ENCODE peak calls at places on chromosomes 4 and X, in nine cellular contexts. O is T-helper 17 cell, E is BJ, A is GM04503, L is Right ventricle myocardium superior, V is pons, D is HTR-8/SVneo, J is iPS-NIHi11, C is NCI-H1105 treated with DMSO at 0.1 percent for 48 hours. R is an unnamed sample.

GRCh38 chr4:183249854-183250253 is 70.2 kb downstream of the CLDN22 start:
- DNase-seq in O (no peak), E (no peak), A (no peak), L (no peak), V (peak; percentile 60), D (no peak), J (peak; percentile 26), C (peak; percentile 38), R (peak; percentile 66)

GRCh38 chrX:107675365-107675654 is 47.0 kb downstream of the PRPS1 start:
- DNase-seq in O (no peak), E (no peak), A (no peak), L (no peak), V (no peak), D (no peak), J (no peak), C (no peak), R (no peak)

GRCh38 chr4:80027611-80028010 is 45.4 kb downstream of the ANTXR2 start:
- DNase-seq in O (no peak), E (no peak), A (no peak), L (no peak), V (no peak), D (no peak), J (no peak), C (no peak), R (no peak)

GRCh38 chr4:46909078-46909477 is at the start of gene COX7B2:
- DNase-seq in O (no peak), E (no peak), A (no peak), L (no peak), V (no peak), D (no peak), J (no peak), C (no peak), R (no peak)

GRCh38 chr4:6419452-6420028 is 52.9 kb downstream of the PPP2R2C start:
- DNase-seq in O (no peak), E (no peak), A (no peak), L (no peak), V (peak; percentile 85), D (no peak), J (no peak), C (no peak), R (peak; percentile 36)

GRCh38 chrX:727738-728621 is 97.4 kb downstream of the SHOX start:
- DNase-seq in O (no peak), E (no peak), A (no peak), L (no peak), V (no peak), D (no peak), J (peak; percentile 62), C (no peak), R (peak; percentile 4)

GRCh38 chr4:71270901-71271300 is 67.9 kb upstream of the SLC4A4 start:
- DNase-seq in O (no peak), E (no peak), A (no peak), L (no peak), V (no peak), D (no peak), J (peak; percentile 23), C (peak; percentile 26), R (peak; percentile 47)

GRCh38 chrX:151081016-151081415 is 95.4 kb upstream of the GPR50 start:
- DNase-seq in O (no peak), E (no peak), A (no peak), L (no peak), V (no peak), D (no peak), J (peak; percentile 21), C (no peak), R (no peak)

GRCh38 chr4:2060578-2061207 is 1.6 kb downstream of the NAT8L start:
- DNase-seq in O (no peak), E (no peak), A (no peak), L (no peak), V (no peak), D (no peak), J (peak; percentile 68), C (no peak), R (peak; percentile 20)

GRCh38 chr4:124279741-124280140 is 432.8 kb downstream of the ANKRD50 start:
- DNase-seq in O (no peak), E (no peak), A (no peak), L (no peak), V (no peak), D (no peak), J (no peak), C (peak; percentile 69), R (no peak)

GRCh38 chr4:184330008-184330400 is 112.3 kb upstream of the ENPP6 start:
- DNase-seq in O (no peak), E (no peak), A (no peak), L (peak; percentile 60), V (peak; percentile 79), D (no peak), J (no peak), C (no peak), R (no peak)

GRCh38 chrX:97126020-97126419 is 242.3 kb downstream of the RPA4 start:
- DNase-seq in O (no peak), E (no peak), A (no peak), L (no peak), V (no peak), D (no peak), J (no peak), C (no peak), R (peak; percentile 62)

GRCh38 chrX:135977611-135978010 is 3.8 kb upstream of the MMGT1 start:
- DNase-seq in O (no peak), E (peak; percentile 46), A (peak; percentile 38), L (no peak), V (no peak), D (no peak), J (no peak), C (no peak), R (peak; percentile 48)

GRCh38 chr4:102901804-102902203 is 33.0 kb downstream of the CISD2 start:
- DNase-seq in O (no peak), E (no peak), A (no peak), L (no peak), V (no peak), D (no peak), J (no peak), C (no peak), R (no peak)

GRCh38 chr4:121034010-121034409 is 38.3 kb downstream of the NDNF start:
- DNase-seq in O (no peak), E (peak; percentile 9), A (peak; percentile 29), L (no peak), V (peak; percentile 32), D (no peak), J (no peak), C (peak; percentile 6), R (peak; percentile 74)

GRCh38 chr4:154779362-154779947 is 1.6 kb upstream of the RBM46 start:
- DNase-seq in O (no peak), E (no peak), A (no peak), L (no peak), V (peak; percentile 62), D (peak; percentile 7), J (peak; percentile 52), C (peak; percentile 2), R (peak; percentile 68)

GRCh38 chr4:113646456-113646809 is 115.1 kb downstream of the CAMK2D start:
- DNase-seq in O (no peak), E (no peak), A (no peak), L (no peak), V (no peak), D (no peak), J (peak; percentile 44), C (no peak), R (peak; percentile 23)

GRCh38 chr4:159227984-159228383 is 125.1 kb downstream of the RAPGEF2 start:
- DNase-seq in O (no peak), E (peak; percentile 37), A (no peak), L (peak; percentile 83), V (peak; percentile 77), D (peak; percentile 56), J (peak; percentile 46), C (no peak), R (peak; percentile 82)

GRCh38 chr4:1198070-1198844 is 25.9 kb upstream of the SPON2 start:
- DNase-seq in O (no peak), E (no peak), A (no peak), L (peak; percentile 35), V (no peak), D (no peak), J (no peak), C (no peak), R (peak; percentile 34)

R was measured in GM23248.